ENCODE peak calls at places on chromosome 9, in four cellular contexts. Z is H1, U is GM12878, R is HepG2. Y is an unnamed sample.

GRCh38 chr9:131470581-131470991 is 32.1 kb upstream of the POMT1 start:
- DNase-seq in Z (no peak), U (no peak), R (no peak), Y (no peak)

GRCh38 chr9:95726756-95727155 is 148.7 kb upstream of the ERCC6L2 start:
- DNase-seq in Z (no peak), U (no peak), R (peak), Y (peak)

GRCh38 chr9:79408617-79409016 is 163.1 kb upstream of the TLE4 start:
- DNase-seq in Z (no peak), U (no peak), R (no peak), Y (no peak)

GRCh38 chr9:125521462-125522327 is 185.3 kb downstream of the MAPKAP1 start:
- DNase-seq in Z (no peak), U (no peak), R (peak), Y (no peak)

GRCh38 chr9:116837038-116837998 is 150.2 kb downstream of the TRIM32 start:
- DNase-seq in Z (no peak), U (no peak), R (no peak), Y (no peak)

GRCh38 chr9:121675969-121676822 is 24.8 kb downstream of the DAB2IP start:
- DNase-seq in Z (no peak), U (no peak), R (peak), Y (no peak)

GRCh38 chr9:105633373-105633772 is 28.9 kb upstream of the TAL2 start:
- DNase-seq in Z (no peak), U (no peak), R (no peak), Y (no peak)

GRCh38 chr9:123685489-123686083 is 244.3 kb downstream of the DENND1A start:
- DNase-seq in Z (no peak), U (no peak), R (no peak), Y (no peak)

GRCh38 chr9:130825809-130826208 is 9.2 kb upstream of the ABL1 start:
- DNase-seq in Z (no peak), U (no peak), R (no peak), Y (no peak)

GRCh38 chr9:69888876-69889585 is 68.4 kb downstream of the CFAP95 start:
- DNase-seq in Z (no peak), U (no peak), R (no peak), Y (no peak)

GRCh38 chr9:69882998-69883565 is 62.5 kb downstream of the CFAP95 start:
- DNase-seq in Z (no peak), U (no peak), R (no peak), Y (no peak)

GRCh38 chr9:69885931-69886330 is 65.3 kb downstream of the CFAP95 start:
- DNase-seq in Z (no peak), U (no peak), R (no peak), Y (no peak)

GRCh38 chr9:69885474-69885929 is 64.9 kb downstream of the CFAP95 start:
- DNase-seq in Z (no peak), U (no peak), R (no peak), Y (no peak)
- TF ChIP-seq BRCA1 in Z (no peak), U (no peak), R (no peak), Y (no peak)

DNA sequence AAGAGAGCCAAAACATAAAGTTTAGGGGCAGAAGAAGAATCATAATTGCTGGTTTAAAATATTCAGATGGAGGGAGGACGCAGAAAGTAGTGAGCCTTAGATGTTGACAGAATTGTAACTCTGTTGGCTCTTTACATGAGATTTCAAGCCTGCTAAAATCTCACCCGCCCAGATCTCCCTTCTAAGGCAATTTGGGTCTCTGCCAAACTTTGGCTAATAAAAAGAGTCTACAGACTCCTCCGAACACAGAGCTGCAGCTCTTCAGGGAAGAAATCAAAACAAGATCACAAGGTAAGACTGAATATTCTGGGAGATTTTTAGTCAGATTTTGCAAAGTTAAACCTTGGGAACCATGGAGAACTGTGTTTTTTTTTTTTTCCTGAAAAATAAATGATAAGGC is at the start of gene IL33:
- DNase-seq in Z (no peak), U (no peak), R (no peak), Y (no peak)
- TF ChIP-seq BRCA1 in Z (no peak), U (no peak), R (no peak), Y (no peak)

GRCh38 chr9:13750061-13750460 is 470.6 kb upstream of the MPDZ start:
- DNase-seq in Z (no peak), U (no peak), R (no peak), Y (no peak)
- TF ChIP-seq BRCA1 in Z (no peak), U (no peak), R (no peak), Y (no peak)

GRCh38 chr9:134808393-134808792 is 72.2 kb upstream of the FCN2 start:
- DNase-seq in Z (no peak), U (no peak), R (no peak), Y (no peak)

GRCh38 chr9:134811079-134811672 is 69.4 kb upstream of the FCN2 start:
- DNase-seq in Z (no peak), U (no peak), R (no peak), Y (no peak)

GRCh38 chr9:134804871-134805270 is 75.7 kb upstream of the FCN2 start:
- DNase-seq in Z (no peak), U (no peak), R (no peak), Y (no peak)

GRCh38 chr9:134809296-134809695 is 71.3 kb upstream of the FCN2 start:
- DNase-seq in Z (no peak), U (no peak), R (no peak), Y (no peak)

GRCh38 chr9:134807726-134808125 is 72.9 kb upstream of the FCN2 start:
- DNase-seq in Z (no peak), U (no peak), R (no peak), Y (no peak)
- TF ChIP-seq BRCA1 in Z (no peak), U (no peak), R (no peak), Y (no peak)